ENCODE peak calls at places on chromosomes 6 and 20, in six cellular contexts. N is brain microvascular endothelial cell; R is AG04450; O is CD4-positive, alpha-beta T cell; X is thoracic aorta; P is upper lobe of right lung. M is an unnamed sample.
A peak's percentile ranks its signal among the peaks of the same experiment; 100 is the strongest.

GRCh38 chr6:15793826-15794225 is 131.0 kb upstream of the DTNBP1 start:
- DNase-seq in N (no peak), R (no peak), O (no peak), X (no peak), P (no peak), M (no peak)

GRCh38 chr6:53573299-53573698 is 28.4 kb upstream of the GCLC start:
- DNase-seq in N (no peak), R (no peak), O (no peak), X (no peak), P (no peak), M (no peak)

GRCh38 chr6:44139351-44139743 is 12.0 kb downstream of the TMEM63B start:
- DNase-seq in N (no peak), R (no peak), O (no peak), X (no peak), P (no peak), M (no peak)

GRCh38 chr6:11164717-11165646 is 53.5 kb upstream of the ERVFRD-1 start:
- DNase-seq in N (no peak), R (no peak), O (no peak), X (no peak), P (no peak), M (no peak)

GRCh38 chr6:92337571-92337970 is 1081.8 kb downstream of the EPHA7 start:
- DNase-seq in N (no peak), R (no peak), O (no peak), X (no peak), P (no peak), M (no peak)

GRCh38 chr6:137806914-137807682 is 60.0 kb upstream of the TNFAIP3 start:
- DNase-seq in N (no peak), R (no peak), O (no peak), X (no peak), P (no peak), M (no peak)

GRCh38 chr6:53546256-53546655 is 1.4 kb upstream of the GCLC start:
- DNase-seq in N (no peak), R (peak; percentile 44), O (no peak), X (no peak), P (no peak), M (no peak)

GRCh38 chr20:37406010-37406998 is 60.4 kb downstream of the SRC start:
- DNase-seq in N (no peak), R (no peak), O (no peak), X (no peak), P (peak; percentile 73), M (no peak)

GRCh38 chr6:35105078-35105477 is 36.1 kb downstream of the TCP11 start:
- DNase-seq in N (no peak), R (no peak), O (no peak), X (no peak), P (no peak), M (no peak)

GRCh38 chr20:33606114-33606771 is 55.9 kb upstream of the C20orf144 start:
- DNase-seq in N (no peak), R (no peak), O (no peak), X (no peak), P (no peak), M (no peak)

GRCh38 chr6:105522626-105523322 is 119.9 kb upstream of the PREP start:
- DNase-seq in N (peak; percentile 12), R (peak; percentile 4), O (no peak), X (no peak), P (no peak), M (no peak)

GRCh38 chr20:33568378-33569289 is 78.7 kb downstream of the CBFA2T2 start:
- DNase-seq in N (no peak), R (no peak), O (no peak), X (no peak), P (no peak), M (peak; percentile 43)

GRCh38 chr20:31666258-31667042 is 28.7 kb downstream of the COX4I2 start:
- DNase-seq in N (no peak), R (no peak), O (no peak), X (no peak), P (peak; percentile 83), M (peak; percentile 60)

GRCh38 chr6:156720739-156721714 is 56.2 kb upstream of the ARID1B start:
- DNase-seq in N (peak; percentile 7), R (no peak), O (no peak), X (no peak), P (peak; percentile 72), M (peak; percentile 42)

GRCh38 chr20:7586481-7586880 is 353.8 kb downstream of the HAO1 start:
- DNase-seq in N (no peak), R (no peak), O (no peak), X (no peak), P (no peak), M (no peak)

GRCh38 chr20:56631318-56631989 is 2.3 kb downstream of the TFAP2C start:
- DNase-seq in N (no peak), R (no peak), O (no peak), X (no peak), P (no peak), M (no peak)

GRCh38 chr6:14333556-14334305 is 216.2 kb downstream of the CD83 start:
- DNase-seq in N (peak; percentile 22), R (no peak), O (no peak), X (no peak), P (no peak), M (no peak)

GRCh38 chr6:126170875-126171489 is 168.9 kb upstream of the CENPW start:
- DNase-seq in N (no peak), R (no peak), O (no peak), X (no peak), P (no peak), M (no peak)

GRCh38 chr6:168533428-168533827 is 92.4 kb downstream of the SMOC2 start:
- DNase-seq in N (no peak), R (no peak), O (no peak), X (no peak), P (no peak), M (peak; percentile 35)

GRCh38 chr6:13830803-13831202 is 16.4 kb upstream of the MCUR1 start:
- DNase-seq in N (no peak), R (no peak), O (no peak), X (no peak), P (no peak), M (no peak)

GRCh38 chr6:165231581-165232276 is 77.7 kb downstream of the C6orf118 start:
- DNase-seq in N (peak; percentile 6), R (no peak), O (no peak), X (no peak), P (no peak), M (peak; percentile 51)

GRCh38 chr6:41049955-41050354 is 3.0 kb upstream of the APOBEC2 start:
- DNase-seq in N (no peak), R (no peak), O (no peak), X (no peak), P (no peak), M (no peak)

GRCh38 chr6:81788748-81789147 is 36.3 kb upstream of the TENT5A start:
- DNase-seq in N (no peak), R (no peak), O (no peak), X (no peak), P (no peak), M (no peak)

GRCh38 chr6:2257358-2257757 is 12.0 kb upstream of the GMDS start:
- DNase-seq in N (no peak), R (no peak), O (no peak), X (no peak), P (no peak), M (no peak)

DNA sequence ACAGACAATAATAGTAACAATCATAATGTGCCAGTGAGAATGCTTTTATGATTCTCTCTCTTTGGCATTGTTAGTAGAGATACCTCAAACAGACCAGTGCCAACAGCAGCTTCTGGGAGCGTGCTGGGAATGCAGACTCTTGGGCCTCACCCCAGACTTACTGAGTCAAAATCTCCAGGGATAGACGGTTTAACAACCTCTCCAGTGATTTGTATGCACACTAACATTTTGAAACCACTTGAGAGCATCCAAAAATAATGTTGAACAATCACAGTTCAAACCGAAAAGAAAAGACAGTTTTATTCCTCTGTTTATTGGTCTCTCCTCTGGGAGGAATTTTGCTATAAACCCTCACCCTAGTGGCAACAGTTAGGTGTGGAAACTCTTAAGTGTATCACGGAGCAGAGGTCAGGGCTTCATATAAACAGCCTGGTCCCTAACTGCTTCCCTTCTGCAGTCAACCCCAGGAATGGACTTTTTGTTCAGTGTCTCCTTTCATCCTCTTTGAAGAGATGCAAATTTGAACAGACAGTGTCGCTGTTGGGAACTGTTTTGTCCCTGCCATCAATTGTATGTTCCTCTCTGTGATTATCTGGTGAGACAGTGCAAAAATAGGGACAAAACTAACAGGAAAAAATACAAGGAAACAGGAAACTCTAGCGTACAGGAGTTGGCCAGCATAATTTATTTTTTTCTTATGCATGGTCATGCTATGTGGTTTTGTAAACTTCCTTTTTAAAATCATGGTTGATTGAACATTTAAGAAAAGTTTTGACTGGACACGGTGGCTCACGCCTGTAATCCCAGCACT is 162.4 kb upstream of the BTBD3 start:
- DNase-seq in N (no peak), R (no peak), O (no peak), X (no peak), P (no peak), M (no peak)
- TF ChIP-seq CTCF in N (no peak), R (no peak), O (no peak), X (no peak), P (no peak), M (no peak)

GRCh38 chr6:148274809-148275208 is 67.8 kb upstream of the SASH1 start:
- DNase-seq in N (no peak), R (no peak), O (no peak), X (no peak), P (no peak), M (no peak)
- H3K27me3 ChIP-seq in N (no peaks in the 10 kb centered on the region), R (no peaks in the 10 kb centered on the region), O (no peaks in the 10 kb centered on the region), X (no peaks in the 10 kb centered on the region), P (no peaks in the 10 kb centered on the region), M (no peaks in the 10 kb centered on the region)

DNA sequence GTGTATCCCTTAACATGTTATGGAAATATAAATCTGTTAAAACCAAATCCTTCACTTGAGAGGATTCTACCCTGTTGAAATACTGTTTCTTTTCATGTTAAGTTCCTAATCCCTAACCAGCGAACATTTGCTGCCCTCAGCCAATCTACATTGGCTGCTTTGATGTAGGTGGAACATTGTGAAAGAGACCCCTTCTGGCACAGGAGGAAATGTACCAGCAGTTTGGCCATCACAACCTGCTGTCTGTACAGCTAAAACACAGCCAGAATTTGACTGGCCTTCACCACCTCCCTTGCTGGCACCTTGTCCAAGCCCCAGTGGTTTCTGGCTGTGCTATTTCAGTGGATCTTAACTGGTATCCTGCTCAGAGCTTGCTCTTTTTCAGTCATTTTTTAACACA is 202.0 kb upstream of the EPHA7 start:
- DNase-seq in N (no peak), R (no peak), O (no peak), X (no peak), P (no peak), M (no peak)
- TF ChIP-seq CTCF in N (no peak), R (no peak), O (no peak), X (no peak), P (no peak), M (no peak)

DNA sequence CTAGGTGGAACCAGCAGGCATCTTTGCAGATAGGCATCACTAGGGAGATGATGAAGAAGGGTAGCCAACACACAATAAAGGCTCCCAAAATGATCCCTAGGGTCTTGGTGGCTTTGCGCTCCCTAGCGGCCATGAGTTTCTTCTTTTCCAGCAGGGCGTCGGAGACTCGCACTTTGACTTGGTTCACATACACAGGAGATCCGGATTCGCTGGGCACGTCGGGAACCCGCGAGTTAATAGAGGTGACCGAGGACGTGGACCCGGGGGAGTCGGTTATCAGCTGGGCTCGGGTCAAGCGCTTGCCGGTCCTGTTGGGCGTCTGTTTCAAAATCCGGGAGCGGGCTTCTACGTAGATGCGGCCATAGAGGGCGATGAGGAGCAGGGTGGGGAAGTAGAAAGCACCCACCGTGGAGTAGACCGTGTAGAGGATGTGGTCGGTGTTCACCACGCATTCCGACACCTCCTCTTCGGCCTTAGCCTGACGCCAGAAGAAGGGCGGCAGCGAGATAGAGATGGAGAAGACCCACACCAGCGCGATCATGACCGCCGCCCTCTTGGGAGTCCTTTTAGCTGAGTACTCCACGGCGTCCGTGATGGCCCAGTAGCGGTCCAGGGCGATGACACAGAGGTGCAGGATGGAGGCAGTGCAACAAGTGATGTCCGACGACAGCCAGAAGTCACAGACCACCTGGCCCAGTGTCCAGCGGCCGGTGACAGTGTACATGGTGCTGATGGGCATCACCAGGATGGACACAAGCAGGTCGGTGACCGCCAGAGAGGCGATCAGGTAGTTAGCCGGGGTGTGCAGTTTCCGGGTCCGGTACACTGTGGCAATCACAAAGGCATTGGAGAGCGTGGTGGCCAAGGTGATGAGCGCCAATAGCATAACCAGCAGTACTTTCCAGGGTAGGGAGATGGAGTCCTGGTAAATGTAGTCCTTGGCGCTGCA is 658 bp downstream of the HTR1B start:
- DNase-seq in N (peak; percentile 66), R (no peak), O (no peak), X (no peak), P (peak; percentile 55), M (no peak)
- H3K27me3 ChIP-seq in N (no peaks in the 10 kb centered on the region), R (peaks cover 16% of the 10 kb centered on the region), O (peaks cover 52% of the 10 kb centered on the region), X (no peaks in the 10 kb centered on the region), P (peaks cover 57% of the 10 kb centered on the region), M (peaks cover 54% of the 10 kb centered on the region)